ENCODE peak calls at places on chromosomes 3 and 15, in nine cellular contexts. A is SJSA1; T is pancreas; Y is lower leg skin; S is mesendoderm; L is coronary artery; R is AG04450; F is effector memory CD4-positive, alpha-beta T cell; M is GM12864. X is an unnamed sample.

GRCh38 chr3:53730565-53730964 is 115.7 kb downstream of the CHDH start:
- DNase-seq in A (no peak), T (no peak), Y (no peak), S (no peak), L (no peak), R (no peak), F (no peak), M (no peak), X (no peak)

GRCh38 chr3:64677961-64678716 is 9.7 kb downstream of the ADAMTS9 start:
- DNase-seq in A (no peak), T (no peak), Y (no peak), S (peak; percentile 59), L (no peak), R (no peak), F (no peak), M (no peak), X (no peak)

GRCh38 chr15:80289558-80290277 is 37.7 kb upstream of the CTXND1 start:
- DNase-seq in A (no peak), T (no peak), Y (no peak), S (no peak), L (no peak), R (no peak), F (no peak), M (no peak), X (no peak)

GRCh38 chr3:47315069-47315647 is 32.4 kb downstream of the KLHL18 start:
- DNase-seq in A (no peak), T (no peak), Y (peak; percentile 33), S (peak; percentile 10), L (no peak), R (no peak), F (no peak), M (no peak), X (no peak)

GRCh38 chr3:111803123-111803593 is 55.9 kb upstream of the PHLDB2 start:
- DNase-seq in A (peak; percentile 90), T (no peak), Y (peak; percentile 88), S (peak; percentile 19), L (peak; percentile 94), R (peak; percentile 90), F (no peak), M (no peak), X (peak; percentile 99)

GRCh38 chr3:184540777-184541681 is 20.6 kb upstream of the EPHB3 start:
- DNase-seq in A (no peak), T (peak; percentile 94), Y (peak; percentile 71), S (peak; percentile 91), L (peak; percentile 72), R (no peak), F (peak; percentile 44), M (no peak), X (no peak)

GRCh38 chr3:71447803-71448202 is 135.7 kb downstream of the FOXP1 start:
- DNase-seq in A (no peak), T (no peak), Y (no peak), S (no peak), L (no peak), R (no peak), F (no peak), M (no peak), X (no peak)

GRCh38 chr15:101050647-101051290 is 131.6 kb downstream of the LRRK1 start:
- DNase-seq in A (no peak), T (no peak), Y (no peak), S (no peak), L (peak; percentile 61), R (no peak), F (no peak), M (no peak), X (no peak)

GRCh38 chr3:160287666-160288065 is 62.4 kb downstream of the C3orf80 start:
- DNase-seq in A (no peak), T (no peak), Y (no peak), S (no peak), L (no peak), R (no peak), F (no peak), M (no peak), X (no peak)

GRCh38 chr3:29156071-29156715 is 124.7 kb upstream of the RBMS3 start:
- DNase-seq in A (no peak), T (no peak), Y (no peak), S (peak; percentile 55), L (no peak), R (no peak), F (no peak), M (no peak), X (no peak)

GRCh38 chr3:82978368-82978767 is 1216.9 kb upstream of the GBE1 start:
- DNase-seq in A (no peak), T (no peak), Y (no peak), S (no peak), L (no peak), R (no peak), F (no peak), M (no peak), X (no peak)

GRCh38 chr15:70863450-70864218 is 9.7 kb upstream of the LARP6 start:
- DNase-seq in A (peak; percentile 83), T (no peak), Y (no peak), S (peak; percentile 34), L (no peak), R (no peak), F (no peak), M (no peak), X (no peak)

GRCh38 chr3:172630316-172630715 is 80.6 kb downstream of the NCEH1 start:
- DNase-seq in A (no peak), T (no peak), Y (no peak), S (no peak), L (no peak), R (no peak), F (no peak), M (no peak), X (no peak)

GRCh38 chr15:35519536-35520149 is 26.3 kb downstream of the DPH6 start:
- DNase-seq in A (peak; percentile 27), T (no peak), Y (no peak), S (peak; percentile 64), L (no peak), R (peak; percentile 18), F (no peak), M (no peak), X (no peak)

GRCh38 chr3:33117461-33117860 is 3.6 kb downstream of the CRTAP start:
- DNase-seq in A (no peak), T (no peak), Y (no peak), S (no peak), L (no peak), R (no peak), F (no peak), M (no peak), X (no peak)

DNA sequence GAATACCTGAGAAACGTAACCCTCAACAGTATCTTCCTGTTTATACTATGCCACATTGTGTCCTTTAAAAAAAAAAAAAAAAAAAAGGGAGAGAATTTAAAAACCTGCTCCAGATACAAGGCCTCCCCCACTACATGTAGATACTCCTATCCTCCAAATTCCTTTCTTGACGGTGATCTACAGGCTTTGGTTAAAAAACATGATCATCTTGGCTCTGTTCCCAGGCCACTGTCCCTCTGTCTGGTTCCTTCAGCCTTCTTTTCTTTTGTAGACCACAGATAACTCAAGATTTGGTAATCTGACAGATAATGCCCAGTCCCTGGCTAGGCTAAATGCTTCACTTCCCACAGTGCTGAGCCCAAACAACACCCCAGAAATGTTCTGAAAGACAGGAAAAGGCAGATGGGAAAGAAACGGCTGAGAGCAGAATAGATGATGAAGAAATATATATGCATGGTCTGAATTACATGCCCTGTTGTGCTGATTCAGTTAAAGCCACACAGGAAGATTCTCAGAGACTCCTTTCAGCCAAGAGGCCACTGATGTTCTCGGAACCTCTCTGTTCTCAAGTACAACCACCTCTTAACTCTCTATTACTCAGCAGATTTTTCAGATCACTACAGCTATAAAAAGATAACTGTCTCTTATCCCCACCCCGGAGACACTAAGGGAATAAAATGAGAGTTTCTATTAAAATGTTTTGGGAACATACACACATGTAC is 48.3 kb downstream of the NPTN start:
- DNase-seq in A (no peak), T (no peak), Y (no peak), S (no peak), L (no peak), R (no peak), F (no peak), M (no peak), X (no peak)
- H3K4me3 ChIP-seq in A (no peak overlapping the region), T (no peak overlapping the region), Y (no peak overlapping the region), S (no peak overlapping the region), L (no peak overlapping the region), R (no peak overlapping the region), F (no peak overlapping the region), M (no peak overlapping the region), X (no peak overlapping the region)

GRCh38 chr3:44976002-44976815 is at the start of the genes EXOSC7 and ZDHHC3:
- DNase-seq in A (peak; percentile 73), T (peak; percentile 92), Y (peak; percentile 84), S (peak; percentile 92), L (peak; percentile 89), R (peak; percentile 49), F (peak; percentile 77), M (no peak), X (no peak)

GRCh38 chr3:44970916-44971490 is 5.0 kb downstream of the ZDHHC3 start:
- DNase-seq in A (no peak), T (no peak), Y (no peak), S (no peak), L (no peak), R (no peak), F (no peak), M (no peak), X (no peak)

GRCh38 chr3:44969170-44969569 is 6.8 kb downstream of the ZDHHC3 start:
- DNase-seq in A (no peak), T (no peak), Y (no peak), S (no peak), L (no peak), R (no peak), F (no peak), M (no peak), X (no peak)

GRCh38 chr3:44969779-44970178 is 6.2 kb downstream of the ZDHHC3 start:
- DNase-seq in A (no peak), T (no peak), Y (no peak), S (no peak), L (no peak), R (no peak), F (no peak), M (no peak), X (no peak)

GRCh38 chr3:44974406-44974805 is 1.6 kb downstream of the ZDHHC3 start:
- DNase-seq in A (no peak), T (no peak), Y (no peak), S (no peak), L (no peak), R (no peak), F (no peak), M (no peak), X (no peak)
- H3K4me3 ChIP-seq in A (no peak overlapping the region), T (no peak overlapping the region), Y (no peak overlapping the region), S (no peak overlapping the region), L (peak overlapping the region; percentile 100), R (peak overlapping the region; percentile 92), F (peak overlapping the region; percentile 98), M (peak overlapping the region; percentile 96), X (peak overlapping the region; percentile 68)

GRCh38 chr3:133777807-133778568 is 27.6 kb upstream of the SRPRB start:
- DNase-seq in A (no peak), T (no peak), Y (no peak), S (no peak), L (no peak), R (no peak), F (no peak), M (no peak), X (no peak)
- H3K4me3 ChIP-seq in A (no peak overlapping the region), T (no peak overlapping the region), Y (no peak overlapping the region), S (no peak overlapping the region), L (no peak overlapping the region), R (no peak overlapping the region), F (no peak overlapping the region), M (no peak overlapping the region), X (no peak overlapping the region)

DNA sequence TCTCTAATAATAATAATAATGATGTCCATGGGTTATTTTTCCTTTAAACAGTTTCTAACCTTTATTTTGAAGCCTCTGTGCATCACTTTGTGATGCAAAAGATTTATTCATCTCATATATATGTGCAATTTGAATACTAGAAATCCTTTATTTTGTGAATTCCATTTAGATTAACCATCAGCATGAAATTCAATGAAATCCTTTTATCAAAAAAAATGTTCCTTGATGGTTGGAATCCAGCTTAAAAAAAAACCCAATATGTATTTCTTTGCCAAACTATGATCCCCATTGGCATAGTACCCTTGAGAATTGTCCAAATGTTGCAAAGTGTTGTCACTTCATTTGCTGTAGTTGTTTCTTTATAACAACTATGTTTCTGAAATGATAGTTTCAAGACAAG is 7.4 kb downstream of the TBC1D23 start:
- DNase-seq in A (no peak), T (no peak), Y (no peak), S (no peak), L (no peak), R (no peak), F (no peak), M (no peak), X (no peak)
- H3K4me3 ChIP-seq in A (no peak overlapping the region), T (no peak overlapping the region), Y (no peak overlapping the region), S (no peak overlapping the region), L (no peak overlapping the region), R (no peak overlapping the region), F (no peak overlapping the region), M (no peak overlapping the region), X (no peak overlapping the region)